ENCODE peak calls at places on chromosomes 13 and 19, in eight cellular contexts. E, Q, P, H, M, G, L and K are unnamed samples.

GRCh38 chr13:30124131-30124768 is 183.1 kb downstream of the KATNAL1 start:
- DNase-seq in E (no peak), Q (no peak), P (no peak), H (no peak), M (no peak), G (no peak), L (no peak), K (no peak)

GRCh38 chr13:112131740-112132113 is 64.8 kb downstream of the SOX1 start:
- DNase-seq in E (no peak), Q (peak; percentile 64), P (no peak), H (no peak), M (no peak), G (no peak), L (no peak), K (no peak)

GRCh38 chr19:51027126-51027806 is 850 bp upstream of the KLK11 start:
- DNase-seq in E (no peak), Q (no peak), P (no peak), H (no peak), M (no peak), G (no peak), L (no peak), K (no peak)

GRCh38 chr19:13149628-13150186 is 468 bp downstream of the STX10 start:
- DNase-seq in E (no peak), Q (peak; percentile 68), P (peak; percentile 63), H (no peak), M (peak; percentile 61), G (peak; percentile 70), L (no peak), K (peak; percentile 93)

GRCh38 chr19:12721656-12722565 is 1.8 kb downstream of the TNPO2 start:
- DNase-seq in E (peak; percentile 74), Q (peak; percentile 70), P (peak; percentile 63), H (no peak), M (peak; percentile 78), G (peak; percentile 82), L (peak; percentile 75), K (peak; percentile 51)

GRCh38 chr13:113845055-113845454 is 18.8 kb downstream of the GAS6 start:
- DNase-seq in E (no peak), Q (peak; percentile 6), P (no peak), H (no peak), M (no peak), G (no peak), L (peak; percentile 11), K (no peak)

GRCh38 chr19:17406039-17406886 is 833 bp upstream of the BST2 start:
- DNase-seq in E (no peak), Q (peak; percentile 48), P (no peak), H (no peak), M (peak; percentile 41), G (no peak), L (no peak), K (no peak)

GRCh38 chr13:44142540-44142867 is 231.1 kb upstream of the SERP2 start:
- DNase-seq in E (no peak), Q (no peak), P (peak; percentile 18), H (no peak), M (no peak), G (no peak), L (no peak), K (no peak)

GRCh38 chr13:60242231-60242630 is 78.5 kb upstream of the DIAPH3 start:
- DNase-seq in E (no peak), Q (no peak), P (no peak), H (no peak), M (no peak), G (no peak), L (no peak), K (no peak)

GRCh38 chr19:38834590-38834989 is 3.0 kb upstream of the ECH1 start:
- DNase-seq in E (no peak), Q (no peak), P (no peak), H (no peak), M (no peak), G (no peak), L (no peak), K (no peak)

GRCh38 chr19:38837656-38838121 is 6.1 kb upstream of the ECH1 start:
- DNase-seq in E (peak; percentile 35), Q (no peak), P (no peak), H (no peak), M (no peak), G (no peak), L (no peak), K (no peak)

GRCh38 chr19:38838208-38838985 is 6.8 kb upstream of the ECH1 start:
- DNase-seq in E (no peak), Q (no peak), P (no peak), H (no peak), M (no peak), G (no peak), L (no peak), K (no peak)

GRCh38 chr19:38837304-38837626 is 5.7 kb upstream of the ECH1 start:
- DNase-seq in E (no peak), Q (no peak), P (no peak), H (no peak), M (no peak), G (no peak), L (no peak), K (no peak)

DNA sequence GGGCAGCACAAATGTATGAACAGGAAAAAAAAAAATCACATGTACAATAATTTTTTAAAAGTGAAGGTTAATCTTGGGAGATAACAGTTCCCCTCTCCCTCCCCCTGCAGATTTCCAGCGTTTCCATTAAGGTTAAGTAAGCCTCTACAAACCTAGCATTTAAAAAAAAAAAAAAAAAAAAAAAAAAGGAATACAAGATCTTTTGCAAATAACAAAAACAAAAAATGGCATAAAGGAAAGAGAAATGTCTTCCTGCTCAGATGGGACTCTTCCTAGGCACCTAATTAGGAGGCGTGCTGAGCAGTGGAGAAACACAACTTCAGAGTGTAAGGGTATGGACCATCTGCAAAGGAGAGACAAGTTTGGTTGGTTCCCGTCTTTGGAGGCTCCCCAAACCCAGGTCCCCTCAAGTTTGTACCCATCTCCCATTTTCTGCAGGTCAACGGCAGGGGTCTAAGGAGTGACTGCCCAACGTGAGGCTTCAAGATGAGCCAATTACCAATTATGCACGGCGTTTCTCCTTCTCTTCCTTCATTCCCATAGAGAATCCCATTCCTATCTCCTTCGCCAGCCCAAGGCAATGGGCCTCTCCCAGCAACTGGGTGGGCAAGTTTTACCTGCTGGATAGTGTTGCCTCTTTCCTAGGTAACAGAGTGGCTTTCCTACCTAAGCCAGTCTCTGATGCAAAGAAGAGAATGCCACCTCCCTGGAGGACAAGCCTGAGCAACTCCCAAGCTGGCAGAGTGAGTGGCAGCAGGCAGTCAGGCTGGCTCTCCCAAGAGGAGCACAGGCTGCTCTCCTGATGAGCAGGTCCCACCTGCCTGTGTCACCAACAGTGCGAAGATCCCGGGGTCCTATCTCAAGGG is 5.1 kb upstream of the ECH1 start:
- DNase-seq in E (no peak), Q (no peak), P (no peak), H (no peak), M (no peak), G (no peak), L (no peak), K (no peak)
- TF ChIP-seq POLR2A in E (no peak), Q (no peak), P (no peak), H (no peak), M (no peak), G (no peak), L (no peak), K (no peak)

GRCh38 chr13:39699274-39699673 is 43.8 kb downstream of the COG6 start:
- DNase-seq in E (no peak), Q (no peak), P (no peak), H (no peak), M (no peak), G (no peak), L (no peak), K (no peak)
- H3K4me3 ChIP-seq in E (no peak overlapping the region), Q (no peak overlapping the region), P (no peak overlapping the region), H (peak overlapping the region; percentile 5), M (no peak overlapping the region), G (no peak overlapping the region), L (no peak overlapping the region), K (no peak overlapping the region)

GRCh38 chr19:9818175-9818733 is 625 bp downstream of the FBXL12 start:
- DNase-seq in E (no peak), Q (no peak), P (no peak), H (no peak), M (peak; percentile 10), G (no peak), L (no peak), K (no peak)

GRCh38 chr19:9819590-9819898 is 665 bp upstream of the FBXL12 start:
- DNase-seq in E (no peak), Q (no peak), P (no peak), H (no peak), M (no peak), G (no peak), L (no peak), K (no peak)

GRCh38 chr19:9823816-9824215 is 3.9 kb upstream of the UBL5 start:
- DNase-seq in E (no peak), Q (no peak), P (no peak), H (no peak), M (no peak), G (no peak), L (no peak), K (no peak)

DNA sequence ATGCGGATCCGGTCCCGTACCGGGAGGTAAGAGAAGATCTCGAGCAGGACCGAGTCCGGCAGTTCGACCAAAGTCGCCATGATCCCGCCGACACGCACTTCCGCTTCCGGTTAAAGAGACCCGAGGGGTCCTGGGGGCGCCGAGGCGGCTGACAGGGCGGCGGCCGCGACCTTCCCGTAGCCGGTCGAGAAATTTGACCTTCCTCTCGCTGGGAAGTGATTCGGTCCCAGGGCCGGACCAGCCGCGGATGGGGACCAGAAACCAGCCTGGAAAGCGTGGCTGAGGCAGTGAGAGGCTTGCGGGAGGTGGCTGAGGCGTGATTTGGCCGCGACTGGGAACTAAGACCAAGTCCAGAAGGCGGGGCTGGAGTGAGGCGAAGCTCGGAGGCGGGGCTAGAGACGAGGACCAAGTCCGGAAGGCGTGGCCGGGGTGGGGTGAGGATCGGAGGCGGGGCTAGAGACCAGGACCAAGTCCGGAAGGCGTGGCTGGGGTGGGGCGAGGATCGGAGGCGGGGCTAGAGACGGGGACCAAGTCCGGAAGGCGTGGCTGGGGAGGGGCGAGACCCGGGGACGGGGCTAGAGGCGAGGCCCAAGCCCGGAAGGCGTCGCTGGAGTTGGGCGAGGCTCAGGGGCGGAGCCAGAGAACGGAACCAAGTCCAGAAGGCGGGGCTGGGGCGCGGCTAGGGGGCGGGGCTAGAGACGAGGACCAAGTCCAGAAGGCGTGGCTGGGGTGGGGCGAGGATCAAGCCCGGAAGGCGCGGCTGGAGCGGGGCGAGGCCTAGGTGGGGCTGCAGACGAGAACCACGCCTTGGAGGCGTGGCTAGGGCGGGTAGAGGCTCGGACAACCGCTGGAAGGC is at the start of gene FBXL12:
- DNase-seq in E (peak; percentile 99), Q (peak; percentile 100), P (peak; percentile 100), H (peak; percentile 100), M (peak; percentile 99), G (peak; percentile 100), L (peak; percentile 100), K (peak; percentile 100)
- TF ChIP-seq POLR2A in E (peak; percentile 96), Q (peak; percentile 94), P (peak; percentile 62), H (peak; percentile 86), M (peak; percentile 86), G (peak; percentile 90), L (peak; percentile 82), K (peak; percentile 5)

GRCh38 chr13:50979187-50979586 is 69.6 kb downstream of the RNASEH2B start:
- DNase-seq in E (no peak), Q (no peak), P (no peak), H (no peak), M (no peak), G (no peak), L (no peak), K (no peak)

DNA sequence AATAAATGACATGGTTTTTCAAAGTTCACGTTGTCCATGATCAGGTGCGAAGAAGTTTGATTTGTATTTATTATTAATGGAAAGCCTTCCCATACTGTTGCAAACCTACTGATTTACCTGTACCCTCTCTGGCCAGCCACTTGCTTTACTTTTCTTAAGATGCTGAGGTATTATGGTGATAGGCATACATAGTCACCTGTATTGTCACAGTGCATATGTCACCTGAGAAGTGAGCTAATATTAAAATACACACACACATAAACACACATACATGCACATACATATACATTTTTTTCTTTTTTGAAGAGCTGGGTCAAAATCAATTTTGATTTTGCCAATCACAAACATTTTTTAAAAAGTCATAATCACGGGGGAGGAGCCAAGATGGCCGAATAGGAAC is 72.1 kb downstream of the RNASEH2B start:
- DNase-seq in E (no peak), Q (no peak), P (no peak), H (no peak), M (no peak), G (no peak), L (no peak), K (no peak)
- H3K4me3 ChIP-seq in E (no peak overlapping the region), Q (no peak overlapping the region), P (no peak overlapping the region), H (no peak overlapping the region), M (no peak overlapping the region), G (no peak overlapping the region), L (no peak overlapping the region), K (no peak overlapping the region)